ENCODE peak calls at places on chromosomes 2 and 18, in nine cellular contexts. E is GM12891, G is H54, R is A549, Y is breast epithelium, B is adrenal gland, A is heart left ventricle, O is HCT116, F is IMR-90. L is an unnamed sample.

GRCh38 chr2:67400560-67401464 is 3.7 kb downstream of the ETAA1 start:
- DNase-seq in B (no peak), Y (no peak), E (no peak), G (no peak), R (no peak), F (peak), A (no peak), O (no peak), L (no peak)

GRCh38 chr2:143504397-143504796 is 375.2 kb downstream of the ARHGAP15 start:
- DNase-seq in E (no peak), G (no peak), O (no peak), B (no peak), A (no peak), F (no peak), Y (no peak), R (no peak), L (no peak)

GRCh38 chr2:45793564-45793963 is 142.1 kb downstream of the PRKCE start:
- DNase-seq in O (no peak), F (no peak), R (no peak), B (no peak), A (no peak), G (no peak), E (no peak), Y (no peak), L (no peak)

GRCh38 chr18:53861185-53861584 is 363.3 kb downstream of the MBD2 start:
- DNase-seq in E (no peak), B (no peak), R (no peak), G (no peak), O (no peak), Y (no peak), A (no peak), F (peak), L (no peak)

GRCh38 chr2:116819355-116819754 is 995.1 kb upstream of the DDX18 start:
- DNase-seq in G (no peak), A (no peak), F (no peak), E (no peak), O (no peak), B (no peak), R (no peak), Y (no peak), L (no peak)

GRCh38 chr2:96768083-96768561 is 7.4 kb downstream of the CNNM4 start:
- DNase-seq in A (no peak), Y (no peak), O (no peak), B (no peak), G (no peak), F (no peak), E (peak), R (no peak), L (no peak)

GRCh38 chr2:103451283-103451682 is 689.5 kb downstream of the TMEM182 start:
- DNase-seq in E (no peak), O (no peak), R (no peak), G (no peak), F (no peak), Y (no peak), A (no peak), B (no peak), L (no peak)

GRCh38 chr2:26438526-26438925 is 36.8 kb downstream of the DRC1 start:
- DNase-seq in O (no peak), E (no peak), G (no peak), R (no peak), F (peak), A (no peak), B (no peak), Y (no peak), L (no peak)

GRCh38 chr2:233553366-233553765 is 13.2 kb downstream of the USP40 start:
- DNase-seq in B (no peak), A (no peak), G (no peak), E (no peak), O (no peak), R (no peak), F (no peak), Y (no peak), L (no peak)

GRCh38 chr2:3517948-3518495 is 1.3 kb downstream of the ADI1 start:
- DNase-seq in R (no peak), B (no peak), O (no peak), E (no peak), A (no peak), Y (no peak), G (no peak), F (no peak), L (no peak)

GRCh38 chr18:56992777-56993176 is 154.1 kb upstream of the BOD1L2 start:
- DNase-seq in E (no peak), F (peak), G (no peak), R (no peak), Y (no peak), A (no peak), O (no peak), B (no peak), L (peak)

GRCh38 chr2:79993144-79993543 is 311.4 kb downstream of the LRRTM1 start:
- DNase-seq in B (no peak), R (no peak), F (no peak), A (no peak), G (no peak), Y (peak), E (no peak), O (no peak), L (no peak)

GRCh38 chr18:79380816-79381806 is 14.6 kb upstream of the NFATC1 start:
- DNase-seq in R (peak), B (peak), A (no peak), G (no peak), F (peak), Y (no peak), E (peak), O (no peak), L (peak)

GRCh38 chr18:70559446-70559845 is 270.6 kb downstream of the SOCS6 start:
- DNase-seq in E (no peak), G (no peak), A (no peak), F (no peak), R (no peak), O (no peak), B (no peak), Y (no peak), L (no peak)

GRCh38 chr2:98912221-98912851 is 23.7 kb downstream of the CRACDL start:
- DNase-seq in Y (peak), E (no peak), F (peak), O (peak), R (peak), B (peak), G (peak), A (peak), L (no peak)

GRCh38 chr18:3261393-3262233 is at the start of gene MYL12B:
- DNase-seq in B (peak), F (peak), Y (peak), G (peak), E (peak), R (peak), O (peak), A (peak), L (peak)

GRCh38 chr18:23735021-23735464 is 45.8 kb downstream of the LAMA3 start:
- DNase-seq in G (no peak), B (no peak), F (no peak), E (no peak), A (no peak), Y (no peak), O (no peak), R (no peak), L (no peak)

GRCh38 chr2:105380432-105381118 is 18.3 kb downstream of the FHL2 start:
- DNase-seq in R (no peak), O (no peak), G (no peak), E (no peak), A (no peak), F (peak), B (no peak), Y (no peak), L (peak)

GRCh38 chr2:13682878-13683277 is 949.6 kb upstream of the LRATD1 start:
- DNase-seq in R (no peak), A (peak), B (peak), E (no peak), Y (no peak), F (peak), O (no peak), G (no peak), L (no peak)

GRCh38 chr2:177211602-177212105 is 940 bp upstream of the HNRNPA3 start:
- DNase-seq in Y (no peak), E (no peak), G (no peak), A (no peak), R (no peak), B (no peak), F (no peak), O (no peak), L (no peak)

GRCh38 chr2:177217247-177217843 is 4.8 kb downstream of the HNRNPA3 start:
- DNase-seq in G (no peak), A (no peak), Y (no peak), E (no peak), B (no peak), R (no peak), O (no peak), F (no peak), L (no peak)

GRCh38 chr2:177211148-177211547 is 1.4 kb upstream of the HNRNPA3 start:
- DNase-seq in B (no peak), Y (no peak), A (no peak), F (no peak), G (no peak), E (no peak), R (no peak), O (no peak), L (no peak)

GRCh38 chr2:177212106-177212894 is at the start of gene HNRNPA3:
- DNase-seq in O (peak), B (peak), Y (peak), G (peak), R (peak), F (peak), A (peak), E (peak), L (peak)

GRCh38 chr2:177212895-177213856 is 582 bp downstream of the HNRNPA3 start:
- DNase-seq in B (peak), F (peak), R (peak), G (peak), E (peak), Y (peak), A (peak), O (peak), L (peak)
- TF ChIP-seq POLR2A in B (no peak), F (peak), R (no peak), G (peak), E (peak), Y (no peak), A (no peak), O (no peak), L (no peak)

GRCh38 chr2:225040862-225041209 is 1.4 kb downstream of the DOCK10 start:
- DNase-seq in O (no peak), B (no peak), Y (no peak), E (no peak), A (no peak), G (no peak), R (peak), F (peak), L (no peak)

GRCh38 chr2:225038076-225038571 is 4.1 kb downstream of the DOCK10 start:
- DNase-seq in E (no peak), R (no peak), B (no peak), O (no peak), Y (no peak), A (no peak), F (no peak), G (no peak), L (no peak)

GRCh38 chr2:225041871-225042799 is at the start of gene DOCK10:
- DNase-seq in O (no peak), E (peak), A (no peak), F (peak), Y (no peak), B (peak), G (peak), R (peak), L (peak)

GRCh38 chr2:225042800-225043167 is 516 bp upstream of the DOCK10 start:
- DNase-seq in G (no peak), F (no peak), Y (no peak), A (no peak), R (no peak), O (no peak), E (no peak), B (no peak), L (no peak)

DNA sequence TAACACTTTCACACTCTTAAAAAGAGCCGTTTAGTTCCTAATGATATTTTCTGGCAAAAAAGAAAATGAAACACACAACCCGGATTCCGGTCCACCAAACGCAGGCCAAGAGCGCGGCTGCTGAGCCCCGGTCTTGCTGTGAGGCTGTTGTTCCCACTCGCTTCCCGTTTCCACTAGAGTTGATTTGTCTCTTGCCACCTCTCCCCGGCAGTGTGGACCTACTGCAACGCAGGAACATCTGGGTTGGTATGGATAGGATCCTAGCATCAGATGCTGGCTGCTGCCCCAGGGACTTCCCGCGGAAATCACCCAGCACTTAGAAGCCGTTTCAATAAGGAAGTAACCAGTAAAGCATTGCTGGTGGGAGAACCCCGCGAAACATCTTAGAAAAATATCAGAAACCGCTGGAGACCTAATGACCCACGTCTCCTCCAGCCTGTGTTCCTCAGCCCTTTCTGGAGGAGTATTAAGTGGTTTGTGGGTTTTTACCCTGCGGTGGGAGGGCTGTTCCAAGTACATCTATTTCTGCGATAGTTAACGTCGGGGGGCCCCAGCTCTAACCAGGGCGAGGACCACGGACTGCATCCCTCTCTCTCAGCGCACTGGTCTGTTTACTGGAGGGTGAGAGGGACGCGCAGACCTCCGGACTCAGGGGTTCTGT is 928 bp downstream of the DOCK10 start:
- DNase-seq in A (no peak), G (peak), O (no peak), B (peak), E (peak), R (peak), F (peak), Y (no peak), L (no peak)
- TF ChIP-seq POLR2A in A (no peak), G (no peak), O (no peak), B (no peak), E (peak), R (no peak), F (no peak), Y (no peak), L (no peak)

GRCh38 chr2:231709636-231709980 is 1.3 kb downstream of the PTMA start:
- DNase-seq in Y (peak), G (no peak), R (no peak), F (no peak), E (no peak), A (peak), O (no peak), B (peak), L (peak)
- TF ChIP-seq POLR2A in Y (no peak), G (no peak), R (no peak), F (no peak), E (no peak), A (no peak), O (no peak), B (no peak), L (no peak)

DNA sequence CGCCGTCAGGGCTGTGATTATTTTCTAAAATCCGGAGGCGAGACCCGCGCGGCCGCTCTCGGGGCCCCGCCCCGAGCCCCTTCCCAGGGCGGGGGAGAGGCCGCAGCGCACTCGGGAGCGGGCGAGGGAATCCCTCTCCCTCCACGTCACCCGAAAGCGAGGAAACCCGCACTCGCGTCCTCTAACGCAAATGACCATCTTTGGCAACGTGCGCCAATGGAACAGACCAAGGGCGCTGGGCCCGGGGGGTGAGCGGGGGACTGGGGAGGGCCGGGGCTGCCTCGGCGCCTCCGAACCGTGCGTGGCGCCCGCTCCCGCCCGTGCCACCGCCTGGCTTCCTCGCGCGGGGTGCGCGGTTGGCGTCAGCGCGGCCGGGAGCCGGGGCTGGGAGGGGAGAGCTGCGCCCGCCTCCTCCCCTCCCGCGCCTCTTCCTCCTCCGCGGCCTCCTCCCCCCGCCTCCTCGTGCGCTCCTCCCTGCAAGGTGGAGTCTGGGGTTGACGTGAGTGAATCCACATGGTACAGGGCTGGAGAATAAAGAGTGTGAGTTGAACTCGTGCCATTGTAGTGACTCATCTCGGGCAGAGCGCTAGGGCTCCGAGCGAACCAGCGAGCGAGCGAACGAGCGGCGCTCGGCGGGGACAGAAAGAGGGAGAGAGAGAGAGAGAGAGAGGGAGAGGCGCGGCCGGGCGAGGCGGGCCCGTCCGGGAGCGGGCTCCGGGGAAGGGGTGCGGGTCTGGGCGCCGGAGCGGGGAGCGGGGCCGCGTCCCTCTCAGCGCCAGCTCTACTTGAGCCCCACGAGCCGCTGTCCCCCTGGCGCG is at the start of gene FOSL2:
- DNase-seq in A (peak), O (peak), Y (peak), F (peak), B (peak), R (peak), G (peak), E (peak), L (peak)
- TF ChIP-seq POLR2A in A (peak), O (peak), Y (peak), F (peak), B (peak), R (peak), G (peak), E (peak), L (peak)